ENCODE peak calls at places on chromosomes 5 and 9, in six cellular contexts. O, F, D, J, L and P are unnamed samples.

GRCh38 chr9:91071185-91071990 is 269.8 kb downstream of the SYK start:
- DNase-seq in D (peak), L (no peak), F (no peak), O (no peak), J (peak), P (no peak)

GRCh38 chr5:107704686-107705389 is 34.1 kb upstream of the EFNA5 start:
- DNase-seq in L (no peak), O (no peak), F (no peak), D (no peak), J (no peak), P (no peak)

GRCh38 chr5:38847549-38848341 is 1.9 kb downstream of the OSMR start:
- DNase-seq in D (no peak), J (no peak), F (no peak), O (no peak), L (no peak), P (no peak)

GRCh38 chr5:130002876-130003275 is 98.6 kb downstream of the CHSY3 start:
- DNase-seq in D (no peak), O (no peak), L (no peak), J (no peak), F (no peak), P (no peak)

GRCh38 chr9:128912270-128912853 is 8.4 kb upstream of the PHYHD1 start:
- DNase-seq in J (no peak), D (peak), L (no peak), O (no peak), F (peak), P (peak)

GRCh38 chr9:94826644-94827410 is 100.3 kb downstream of the AOPEP start:
- DNase-seq in D (no peak), O (no peak), L (no peak), J (no peak), F (no peak), P (no peak)

GRCh38 chr5:178389796-178390195 is 157.2 kb upstream of the PHYKPL start:
- DNase-seq in D (no peak), O (no peak), L (peak), J (peak), F (no peak), P (peak)

GRCh38 chr5:91928751-91929521 is 545.8 kb upstream of the ARRDC3 start:
- DNase-seq in J (peak), O (no peak), D (peak), L (no peak), F (peak), P (no peak)

GRCh38 chr9:15735083-15735974 is 182.5 kb downstream of the CCDC171 start:
- DNase-seq in F (no peak), D (peak), J (no peak), L (no peak), O (no peak), P (no peak)

GRCh38 chr5:50445281-50445949 is 4.3 kb upstream of the EMB start:
- DNase-seq in O (peak), L (no peak), F (no peak), J (no peak), D (no peak), P (no peak)

GRCh38 chr9:70415041-70415440 is 584 bp upstream of the KLF9 start:
- DNase-seq in O (no peak), D (no peak), L (no peak), F (no peak), J (no peak), P (no peak)

GRCh38 chr5:140182075-140182709 is 7.2 kb downstream of the CYSTM1 start:
- DNase-seq in L (no peak), F (no peak), J (no peak), O (peak), D (no peak), P (no peak)

GRCh38 chr5:174305241-174305681 is 259.8 kb downstream of the NSG2 start:
- DNase-seq in D (no peak), F (no peak), L (no peak), J (no peak), O (no peak), P (no peak)

GRCh38 chr5:10601246-10602030 is 37.6 kb downstream of the ANKRD33B start:
- DNase-seq in O (peak), F (no peak), D (peak), L (peak), J (peak), P (peak)

GRCh38 chr9:98275159-98275558 is 19.7 kb upstream of the TBC1D2 start:
- DNase-seq in O (no peak), D (no peak), J (no peak), L (no peak), F (no peak), P (no peak)

GRCh38 chr5:142522983-142523382 is 162.9 kb downstream of the FGF1 start:
- DNase-seq in D (no peak), F (peak), J (no peak), O (no peak), L (no peak), P (no peak)

GRCh38 chr9:22244141-22245011 is 202.2 kb upstream of the DMRTA1 start:
- DNase-seq in L (no peak), F (peak), O (peak), D (peak), J (no peak), P (no peak)

GRCh38 chr5:73939535-73939934 is 313.5 kb downstream of the ARHGEF28 start:
- DNase-seq in J (no peak), O (no peak), L (no peak), D (no peak), F (no peak), P (no peak)

GRCh38 chr5:40960027-40960426 is 50.7 kb downstream of the C7 start:
- DNase-seq in F (no peak), O (no peak), J (no peak), L (no peak), D (no peak), P (no peak)

GRCh38 chr5:65823174-65823573 is 101.2 kb downstream of the NLN start:
- DNase-seq in O (no peak), D (peak), J (no peak), L (no peak), F (peak), P (no peak)

GRCh38 chr9:8845376-8845775 is 1045.8 kb upstream of the DMAC1 start:
- DNase-seq in O (peak), F (no peak), D (no peak), J (no peak), L (peak), P (peak)

GRCh38 chr5:173016621-173017046 is 33.1 kb downstream of the ATP6V0E1 start:
- DNase-seq in F (peak), L (peak), J (no peak), O (no peak), D (peak), P (peak)

GRCh38 chr9:38067611-38067891 is 1.5 kb downstream of the SHB start:
- DNase-seq in J (no peak), F (no peak), O (no peak), D (no peak), L (peak), P (no peak)

GRCh38 chr5:140251527-140251973 is 51.4 kb downstream of the PFDN1 start:
- DNase-seq in L (no peak), D (peak), F (peak), O (no peak), J (no peak), P (no peak)

GRCh38 chr5:131684595-131684994 is 49.6 kb upstream of the RAPGEF6 start:
- DNase-seq in D (no peak), O (no peak), L (no peak), J (no peak), F (no peak), P (no peak)

GRCh38 chr9:99266136-99267023 is 44.3 kb downstream of the SEC61B start:
- DNase-seq in L (peak), D (peak), F (peak), J (peak), O (peak), P (peak)

GRCh38 chr9:104776787-104777186 is 12.9 kb downstream of the NIPSNAP3B start:
- DNase-seq in J (no peak), F (no peak), O (no peak), L (no peak), D (no peak), P (no peak)

GRCh38 chr5:55440188-55440646 is 94.5 kb downstream of the PLPP1 start:
- DNase-seq in D (no peak), O (no peak), F (peak), J (no peak), L (no peak), P (no peak)

GRCh38 chr9:76987594-76988200 is 31.8 kb upstream of the FOXB2 start:
- DNase-seq in F (peak), J (peak), L (peak), D (peak), O (peak), P (peak)

GRCh38 chr5:93008502-93009167 is 572.4 kb downstream of the NR2F1-AS1 start:
- DNase-seq in O (no peak), D (no peak), J (no peak), L (no peak), F (no peak), P (no peak)

GRCh38 chr9:129671065-129671464 is 5.6 kb downstream of the PRRX2 start:
- DNase-seq in F (no peak), J (no peak), O (no peak), L (no peak), D (no peak), P (no peak)

GRCh38 chr5:84370176-84370575 is 14.5 kb downstream of the EDIL3 start:
- DNase-seq in J (no peak), D (no peak), L (no peak), F (no peak), O (peak), P (no peak)

GRCh38 chr5:59390074-59390659 is 503.4 kb downstream of the PDE4D start:
- DNase-seq in O (peak), J (no peak), D (peak), F (peak), L (no peak), P (peak)